ENCODE peak calls at places on chromosomes 16 and 17, in seven cellular contexts. F, Q, P, G, X, R and W are unnamed samples.
A peak's percentile ranks its signal among the peaks of the same experiment; 100 is the strongest.

GRCh38 chr16:8581923-8582580 is 8.3 kb downstream of the TMEM114 start:
- DNase-seq in F (no peak), Q (no peak), P (no peak), G (no peak), X (peak; percentile 62), R (no peak), W (peak; percentile 49)

GRCh38 chr17:16287563-16288027 is 65.7 kb downstream of the CENPV start:
- DNase-seq in F (no peak), Q (no peak), P (peak; percentile 32), G (no peak), X (no peak), R (no peak), W (no peak)

GRCh38 chr17:32859857-32860525 is 16.9 kb downstream of the MYO1D start:
- DNase-seq in F (no peak), Q (no peak), P (no peak), G (no peak), X (no peak), R (no peak), W (no peak)

GRCh38 chr17:41547921-41548843 is 20.1 kb upstream of the KRT19 start:
- DNase-seq in F (no peak), Q (peak; percentile 59), P (peak; percentile 81), G (peak; percentile 84), X (peak; percentile 64), R (peak; percentile 25), W (peak; percentile 92)

GRCh38 chr17:81941484-81942166 is 4.5 kb upstream of the PYCR1 start:
- DNase-seq in F (no peak), Q (peak; percentile 92), P (no peak), G (no peak), X (no peak), R (peak; percentile 74), W (no peak)

GRCh38 chr16:31402687-31403086 is 9.6 kb downstream of the ITGAD start:
- DNase-seq in F (no peak), Q (no peak), P (no peak), G (no peak), X (no peak), R (no peak), W (no peak)

GRCh38 chr16:10530685-10531084 is 49.7 kb downstream of the EMP2 start:
- DNase-seq in F (no peak), Q (no peak), P (no peak), G (no peak), X (no peak), R (no peak), W (no peak)

GRCh38 chr17:73562896-73563295 is 81.3 kb downstream of the SDK2 start:
- DNase-seq in F (no peak), Q (peak; percentile 15), P (no peak), G (no peak), X (no peak), R (no peak), W (no peak)

GRCh38 chr16:89095401-89095974 is 1.8 kb downstream of the ACSF3 start:
- DNase-seq in F (no peak), Q (no peak), P (no peak), G (no peak), X (no peak), R (no peak), W (no peak)

GRCh38 chr16:56603589-56603988 is 4.8 kb upstream of the MT2A start:
- DNase-seq in F (no peak), Q (peak; percentile 78), P (no peak), G (no peak), X (peak; percentile 46), R (peak; percentile 58), W (no peak)

DNA sequence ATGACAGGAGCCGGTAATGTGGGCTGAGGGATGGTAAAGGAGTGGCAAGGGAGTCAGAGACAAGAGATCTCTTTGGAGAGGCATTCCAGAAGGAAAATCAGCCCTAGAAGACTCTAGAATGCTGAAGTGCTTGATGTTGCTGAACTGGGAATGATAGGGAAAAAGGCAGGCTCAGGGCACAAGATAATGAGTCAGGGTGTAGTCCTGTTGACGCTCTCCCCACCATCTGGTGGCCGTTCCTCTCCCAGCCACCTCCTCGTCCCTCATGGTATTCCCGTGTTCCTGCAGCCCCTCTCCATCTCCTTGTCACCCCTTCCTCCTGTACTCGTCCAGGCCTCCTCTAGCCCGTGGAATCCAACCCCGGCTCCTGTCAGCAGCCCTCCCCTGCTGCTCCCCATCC is 11.1 kb upstream of the ALDOA start:
- DNase-seq in F (no peak), Q (no peak), P (no peak), G (no peak), X (no peak), R (no peak), W (no peak)
- H3K4me3 ChIP-seq in F (no peak overlapping the region), Q (peak overlapping the region; percentile 84), P (no peak overlapping the region), G (no peak overlapping the region), X (no peak overlapping the region), R (no peak overlapping the region), W (no peak overlapping the region)

DNA sequence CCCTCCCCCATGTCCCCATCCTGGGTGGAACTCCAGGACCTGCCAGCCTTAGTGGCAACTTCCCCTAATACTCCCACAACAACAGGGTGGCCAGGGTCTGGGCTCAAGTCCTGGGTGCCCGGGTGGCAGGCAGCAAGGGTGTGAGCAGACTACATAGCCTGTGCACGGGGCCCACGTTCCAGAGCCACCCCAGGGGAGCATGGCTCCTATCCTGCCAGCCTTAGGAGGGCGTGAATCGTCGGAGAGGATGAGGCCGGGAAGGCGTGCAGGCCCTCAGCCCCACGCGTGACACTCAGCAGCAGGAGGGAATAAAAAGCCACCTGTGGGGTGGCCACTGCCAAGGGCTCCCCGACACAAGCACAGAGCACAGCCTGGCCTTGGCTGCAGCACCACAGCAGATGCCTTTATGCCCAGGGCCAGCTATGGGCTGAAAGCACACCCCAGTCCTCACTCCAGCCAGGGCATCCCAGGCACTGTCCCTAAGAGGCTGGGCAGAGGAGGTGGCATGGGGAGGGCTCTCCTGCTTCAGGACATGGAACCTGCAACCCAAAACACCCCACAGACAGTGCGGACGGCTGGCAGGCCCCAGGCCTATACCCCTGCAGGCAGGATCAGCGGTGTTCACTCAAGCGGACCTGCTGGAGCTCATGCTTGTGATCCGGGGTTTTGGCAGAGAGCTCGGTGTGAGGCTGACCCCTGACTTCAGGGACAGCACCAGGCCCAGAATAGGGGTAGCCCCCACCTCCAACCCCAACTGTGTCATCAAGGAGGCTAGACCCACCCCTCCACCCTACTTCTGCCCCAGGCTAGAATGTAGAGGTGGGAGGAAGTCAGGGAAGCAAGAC is 2.7 kb downstream of the BCAR1 start:
- DNase-seq in F (no peak), Q (peak; percentile 55), P (no peak), G (no peak), X (no peak), R (no peak), W (no peak)
- H3K4me1 ChIP-seq in F (peaks cover 10% of the 10 kb centered on the region), Q (peaks cover 86% of the 10 kb centered on the region), P (peaks cover 48% of the 10 kb centered on the region), G (peaks cover 29% of the 10 kb centered on the region), X (peaks cover 6% of the 10 kb centered on the region), R (peaks cover 95% of the 10 kb centered on the region), W (peaks cover 78% of the 10 kb centered on the region)

DNA sequence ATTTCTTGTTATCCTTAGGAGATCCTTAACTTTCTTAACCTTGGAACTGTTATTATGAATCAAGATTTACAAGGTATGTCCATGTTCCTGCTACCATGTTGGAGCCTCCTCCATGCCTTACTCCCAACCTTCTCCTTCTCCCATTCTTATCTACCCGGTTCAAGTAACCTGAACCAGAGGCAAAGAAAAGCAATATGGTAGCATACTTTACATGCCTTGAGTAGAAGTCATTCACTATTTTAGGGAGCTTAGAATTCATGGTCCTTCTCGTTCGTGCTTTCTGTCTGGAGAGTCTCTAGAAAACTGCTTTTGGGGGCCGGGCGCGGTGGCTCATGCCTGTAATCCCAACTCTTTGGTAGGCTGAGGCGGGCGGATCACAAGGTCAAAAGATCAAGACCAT is 37.7 kb downstream of the LDHD start:
- DNase-seq in F (no peak), Q (no peak), P (no peak), G (no peak), X (no peak), R (no peak), W (no peak)
- H3K4me3 ChIP-seq in F (no peak overlapping the region), Q (no peak overlapping the region), P (no peak overlapping the region), G (no peak overlapping the region), X (no peak overlapping the region), R (no peak overlapping the region), W (no peak overlapping the region)

DNA sequence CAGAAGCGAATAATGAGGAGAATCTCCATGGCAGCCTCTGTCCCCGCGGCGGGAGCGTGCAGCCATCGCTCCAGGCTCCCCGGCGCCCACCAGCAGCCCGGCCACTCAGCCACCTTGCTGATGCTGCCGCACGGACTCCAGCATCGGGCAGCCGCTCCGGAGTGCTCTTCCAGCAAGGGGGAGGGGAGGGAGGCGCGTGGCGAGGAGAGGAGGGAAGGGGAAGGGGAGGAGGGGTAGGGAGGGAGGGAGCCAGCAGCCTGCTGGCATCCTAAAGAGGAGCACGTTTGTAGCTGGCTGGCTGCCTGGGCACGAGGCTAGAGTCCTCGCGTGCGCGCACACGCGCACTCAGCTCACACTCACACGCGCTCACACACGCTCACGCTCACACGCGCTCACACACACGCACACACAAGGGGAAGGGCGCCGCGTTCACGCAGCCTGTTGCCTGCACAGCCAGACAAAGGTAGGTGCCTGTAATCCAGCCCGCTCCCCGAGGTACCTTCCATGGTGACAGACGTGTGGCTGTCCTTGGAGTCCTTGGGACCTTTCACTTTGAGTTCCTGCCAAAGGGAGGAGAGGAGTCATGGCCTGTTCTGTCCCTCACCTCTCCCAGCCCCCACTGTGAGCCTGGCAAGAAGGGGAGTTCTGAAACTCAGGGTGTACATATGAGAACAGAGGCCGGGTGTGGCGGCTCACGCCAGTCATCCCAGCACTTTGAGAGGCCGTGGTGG is 82.1 kb downstream of the TIMM22 start:
- DNase-seq in F (no peak), Q (peak; percentile 51), P (peak; percentile 42), G (no peak), X (no peak), R (peak; percentile 65), W (no peak)
- H3K4me1 ChIP-seq in F (no peaks in the 10 kb centered on the region), Q (peaks cover 5% of the 10 kb centered on the region), P (peaks cover 5% of the 10 kb centered on the region), G (no peaks in the 10 kb centered on the region), X (no peaks in the 10 kb centered on the region), R (peaks cover 56% of the 10 kb centered on the region), W (no peaks in the 10 kb centered on the region)

GRCh38 chr17:43369986-43370385 is 28.8 kb upstream of the ARL4D start:
- DNase-seq in F (no peak), Q (no peak), P (no peak), G (no peak), X (no peak), R (no peak), W (no peak)
- H3K4me3 ChIP-seq in F (no peak overlapping the region), Q (peak overlapping the region; percentile 72), P (no peak overlapping the region), G (no peak overlapping the region), X (peak overlapping the region; percentile 56), R (peak overlapping the region; percentile 70), W (no peak overlapping the region)